ENCODE peak calls at places on chromosome 22, in seven cellular contexts. P is tibial nerve, G is psoas muscle, O is adipocyte, B is mesothelial cell of epicardium, T is ACHN, L is LHCN-M2. Z is an unnamed sample.

GRCh38 chr22:47012589-47013365 is 250.3 kb downstream of the TBC1D22A start:
- DNase-seq in P (no peak), G (no peak), O (no peak), B (no peak), T (peak), L (peak), Z (no peak)

GRCh38 chr22:23675502-23676415 is 15.1 kb upstream of the RGL4 start:
- DNase-seq in P (no peak), G (no peak), O (no peak), B (no peak), T (peak), L (peak), Z (no peak)

GRCh38 chr22:48488611-48489456 is 1338.8 kb downstream of the BRD1 start:
- DNase-seq in P (no peak), G (no peak), O (no peak), B (no peak), T (no peak), L (no peak), Z (no peak)

GRCh38 chr22:37472418-37473006 is 13.7 kb downstream of the MFNG start:
- DNase-seq in P (no peak), G (no peak), O (peak), B (no peak), T (peak), L (peak), Z (no peak)

GRCh38 chr22:37880668-37881440 is 25.2 kb upstream of the MICALL1 start:
- DNase-seq in P (no peak), G (no peak), O (peak), B (no peak), T (no peak), L (peak), Z (no peak)

GRCh38 chr22:41290262-41291221 is 4.6 kb upstream of the RANGAP1 start:
- DNase-seq in P (peak), G (no peak), O (peak), B (peak), T (peak), L (peak), Z (no peak)

GRCh38 chr22:37990302-37990701 is 5.9 kb upstream of the SOX10 start:
- DNase-seq in P (no peak), G (no peak), O (no peak), B (no peak), T (no peak), L (no peak), Z (no peak)

GRCh38 chr22:27686534-27686933 is 115.0 kb downstream of the MN1 start:
- DNase-seq in P (no peak), G (peak), O (peak), B (no peak), T (peak), L (peak), Z (no peak)

GRCh38 chr22:37229805-37230672 is 14.0 kb downstream of the RAC2 start:
- DNase-seq in P (no peak), G (no peak), O (peak), B (no peak), T (no peak), L (no peak), Z (no peak)

GRCh38 chr22:43060213-43060612 is 29.0 kb downstream of the TTLL1 start:
- DNase-seq in P (peak), G (no peak), O (peak), B (no peak), T (peak), L (peak), Z (no peak)

GRCh38 chr22:44088976-44089570 is 65.0 kb downstream of the PARVB start:
- DNase-seq in P (no peak), G (peak), O (peak), B (no peak), T (no peak), L (peak), Z (no peak)

GRCh38 chr22:32852346-32853251 is 51.1 kb downstream of the TIMP3 start:
- DNase-seq in P (peak), G (peak), O (peak), B (no peak), T (no peak), L (no peak), Z (no peak)

GRCh38 chr22:17838180-17838865 is 64.1 kb upstream of the BID start:
- DNase-seq in P (no peak), G (no peak), O (no peak), B (no peak), T (no peak), L (no peak), Z (no peak)

GRCh38 chr22:23789121-23789520 is 2.4 kb downstream of the SMARCB1 start:
- DNase-seq in P (no peak), G (no peak), O (no peak), B (no peak), T (no peak), L (no peak), Z (no peak)

GRCh38 chr22:25488244-25489020 is 76.0 kb upstream of the GRK3 start:
- DNase-seq in P (peak), G (peak), O (peak), B (no peak), T (peak), L (peak), Z (no peak)

GRCh38 chr22:48182896-48183805 is 1420.7 kb downstream of the TBC1D22A start:
- DNase-seq in P (no peak), G (no peak), O (no peak), B (no peak), T (no peak), L (no peak), Z (no peak)

GRCh38 chr22:45738206-45738605 is 66.6 kb downstream of the ATXN10 start:
- DNase-seq in P (no peak), G (no peak), O (peak), B (no peak), T (no peak), L (peak), Z (peak)

GRCh38 chr22:28106601-28107000 is 187.5 kb upstream of the PITPNB start:
- DNase-seq in P (no peak), G (no peak), O (no peak), B (no peak), T (no peak), L (no peak), Z (no peak)

Z was measured in NCI-H1048.